ENCODE peak calls at places on chromosomes 1 and 21, in nine cellular contexts. One of them, this sample, is unnamed.

GRCh38 chr1:111818546-111818945 is 62.8 kb downstream of the DDX20 start:
- DNase-seq in NCI-H146: no peak
- DNase-seq in HFFc6: no peak
- DNase-seq in globus pallidus: no peak
- DNase-seq in iris pigment epithelial cell: no peak
- DNase-seq in testis: no peak
- DNase-seq in amniotic stem cell: no peak
- DNase-seq in A549: no peak
- DNase-seq in NCI-H524: no peak
- DNase-seq in this sample: no peak

GRCh38 chr1:86229405-86229804 is 72.8 kb upstream of the COL24A1 start:
- DNase-seq in NCI-H146: no peak
- DNase-seq in HFFc6: no peak
- DNase-seq in globus pallidus: no peak
- DNase-seq in iris pigment epithelial cell: no peak
- DNase-seq in testis: no peak
- DNase-seq in amniotic stem cell: no peak
- DNase-seq in A549: no peak
- DNase-seq in NCI-H524: no peak
- DNase-seq in this sample: no peak

GRCh38 chr21:16250282-16250681 is 520.5 kb downstream of the USP25 start:
- DNase-seq in NCI-H146: no peak
- DNase-seq in HFFc6: no peak
- DNase-seq in globus pallidus: peak
- DNase-seq in iris pigment epithelial cell: no peak
- DNase-seq in testis: no peak
- DNase-seq in amniotic stem cell: no peak
- DNase-seq in A549: no peak
- DNase-seq in NCI-H524: no peak
- DNase-seq in this sample: peak

GRCh38 chr21:27812279-27812678 is 845.4 kb upstream of the ADAMTS5 start:
- DNase-seq in NCI-H146: no peak
- DNase-seq in HFFc6: no peak
- DNase-seq in globus pallidus: no peak
- DNase-seq in iris pigment epithelial cell: peak
- DNase-seq in testis: no peak
- DNase-seq in amniotic stem cell: no peak
- DNase-seq in A549: no peak
- DNase-seq in NCI-H524: no peak
- DNase-seq in this sample: no peak

GRCh38 chr1:44239337-44239960 is 26.2 kb downstream of the DMAP1 start:
- DNase-seq in NCI-H146: peak
- DNase-seq in HFFc6: peak
- DNase-seq in globus pallidus: no peak
- DNase-seq in iris pigment epithelial cell: peak
- DNase-seq in testis: peak
- DNase-seq in amniotic stem cell: no peak
- DNase-seq in A549: no peak
- DNase-seq in NCI-H524: no peak
- DNase-seq in this sample: no peak

GRCh38 chr1:33641099-33641830 is 168.8 kb downstream of the ZSCAN20 start:
- DNase-seq in NCI-H146: no peak
- DNase-seq in HFFc6: peak
- DNase-seq in globus pallidus: no peak
- DNase-seq in iris pigment epithelial cell: peak
- DNase-seq in testis: no peak
- DNase-seq in amniotic stem cell: no peak
- DNase-seq in A549: peak
- DNase-seq in NCI-H524: no peak
- DNase-seq in this sample: no peak

GRCh38 chr1:93612510-93612909 is 69.1 kb downstream of the BCAR3 start:
- DNase-seq in NCI-H146: no peak
- DNase-seq in HFFc6: no peak
- DNase-seq in globus pallidus: no peak
- DNase-seq in iris pigment epithelial cell: no peak
- DNase-seq in testis: no peak
- DNase-seq in amniotic stem cell: no peak
- DNase-seq in A549: no peak
- DNase-seq in NCI-H524: no peak
- DNase-seq in this sample: no peak

GRCh38 chr1:55195523-55196233 is 19.5 kb downstream of the USP24 start:
- DNase-seq in NCI-H146: no peak
- DNase-seq in HFFc6: no peak
- DNase-seq in globus pallidus: no peak
- DNase-seq in iris pigment epithelial cell: peak
- DNase-seq in testis: no peak
- DNase-seq in amniotic stem cell: no peak
- DNase-seq in A549: no peak
- DNase-seq in NCI-H524: no peak
- DNase-seq in this sample: no peak

GRCh38 chr1:150385537-150386445 is 21.8 kb downstream of the RPRD2 start:
- DNase-seq in NCI-H146: no peak
- DNase-seq in HFFc6: no peak
- DNase-seq in globus pallidus: no peak
- DNase-seq in iris pigment epithelial cell: no peak
- DNase-seq in testis: no peak
- DNase-seq in amniotic stem cell: no peak
- DNase-seq in A549: no peak
- DNase-seq in NCI-H524: no peak
- DNase-seq in this sample: no peak

This sample was measured in thyroid gland.